ENCODE peak calls at places on chromosomes 11 and 22, in nine cellular contexts. W is transverse colon; O is heart left ventricle; R is activated naive CD8-positive, alpha-beta T cell treated with anti-CD3 and anti-CD28 coated beads for 36 hours; I is HTR-8/SVneo; D is AG08395; S is cardiac fibroblast; P is stimulated activated CD4-positive, alpha-beta T cell treated with anti-CD3 and anti-CD28 coated beads, TNF-alpha, amount 100 ng/mL, for 4 hours; E is HEK293T. U is an unnamed sample.

GRCh38 chr11:120527111-120527748 is 15.7 kb downstream of the GRIK4 start:
- DNase-seq in I (no peak), S (no peak), E (no peak), R (no peak), O (no peak), P (no peak), W (no peak), D (peak; percentile 86), U (no peak)

GRCh38 chr11:83051760-83052671 is 19.7 kb downstream of the RAB30 start:
- DNase-seq in W (no peak), S (peak; percentile 96), D (peak; percentile 90), E (no peak), I (peak; percentile 57), R (no peak), P (no peak), O (peak; percentile 62), U (no peak)

GRCh38 chr11:33920838-33921613 is 29.1 kb upstream of the LMO2 start:
- DNase-seq in S (peak; percentile 35), W (no peak), D (no peak), I (no peak), P (no peak), E (no peak), R (peak; percentile 32), O (no peak), U (no peak)

GRCh38 chr11:72524711-72525110 is 90.4 kb upstream of the CLPB start:
- DNase-seq in O (no peak), P (no peak), R (no peak), S (peak; percentile 80), W (no peak), D (peak; percentile 81), I (no peak), E (no peak), U (no peak)

GRCh38 chr11:36306888-36307287 is 10.8 kb downstream of the PRR5L start:
- DNase-seq in D (peak; percentile 11), S (peak; percentile 78), E (no peak), I (no peak), W (no peak), O (no peak), R (no peak), P (no peak), U (peak; percentile 35)

GRCh38 chr11:113255741-113256140 is 58.6 kb upstream of the TTC12 start:
- DNase-seq in P (no peak), I (no peak), W (no peak), O (no peak), R (no peak), D (no peak), S (no peak), E (no peak), U (no peak)

GRCh38 chr22:48651981-48652538 is 1175.6 kb downstream of the BRD1 start:
- DNase-seq in D (no peak), P (no peak), R (no peak), S (no peak), I (no peak), E (no peak), W (no peak), O (no peak), U (no peak)

GRCh38 chr11:106888386-106888785 is 129.9 kb downstream of the GUCY1A2 start:
- DNase-seq in D (no peak), O (no peak), W (no peak), R (no peak), S (no peak), E (no peak), P (no peak), I (no peak), U (no peak)

GRCh38 chr11:31874631-31875191 is 63.6 kb upstream of the PAX6 start:
- DNase-seq in O (no peak), E (no peak), S (no peak), D (no peak), R (no peak), P (no peak), W (no peak), I (no peak), U (no peak)

GRCh38 chr22:22789233-22789921 is 98.2 kb upstream of the IGLL5 start:
- DNase-seq in D (no peak), P (no peak), W (no peak), R (no peak), E (no peak), I (no peak), S (no peak), O (no peak), U (peak; percentile 17)

GRCh38 chr22:22999473-22999872 is 70.8 kb upstream of the GNAZ start:
- DNase-seq in R (no peak), S (peak; percentile 10), I (no peak), D (no peak), W (no peak), P (no peak), O (no peak), E (no peak), U (no peak)